ENCODE peak calls at places on chromosomes 7 and 10, in eight cellular contexts. H is transverse colon, P is spleen, M is body of pancreas, X is sigmoid colon, O is heart left ventricle, R is suprapubic skin, Y is Peyer's patch. K is an unnamed sample. For H3K4me1, the result is how much of the 10 kb centered on the place peaks cover.

GRCh38 chr7:69813637-69814240 is 215.5 kb downstream of the AUTS2 start:
- DNase-seq in R (no peak), H (no peak), Y (no peak), O (no peak), X (no peak), P (no peak), M (no peak), K (no peak)

GRCh38 chr10:79146611-79147130 is 77.9 kb downstream of the ZMIZ1 start:
- DNase-seq in P (peak), O (peak), R (peak), M (peak), Y (peak), X (peak), H (peak), K (peak)

GRCh38 chr7:33185786-33186185 is 56.4 kb downstream of the BBS9 start:
- DNase-seq in R (no peak), Y (no peak), P (no peak), O (no peak), H (no peak), M (no peak), X (no peak), K (no peak)

GRCh38 chr7:79622781-79623180 is 169.3 kb upstream of the MAGI2 start:
- DNase-seq in Y (no peak), P (no peak), R (no peak), M (no peak), H (no peak), X (no peak), O (no peak), K (no peak)

GRCh38 chr10:116708877-116709276 is 33.5 kb downstream of the HSPA12A start:
- DNase-seq in M (no peak), H (no peak), Y (no peak), R (no peak), P (no peak), X (no peak), O (no peak), K (no peak)

GRCh38 chr10:6229746-6230145 is 27.0 kb downstream of the PFKFB3 start:
- DNase-seq in R (no peak), O (no peak), Y (no peak), P (peak), X (no peak), H (no peak), M (no peak), K (no peak)

GRCh38 chr10:75016290-75016689 is 95.2 kb upstream of the SAMD8 start:
- DNase-seq in O (no peak), P (no peak), H (no peak), R (no peak), X (no peak), Y (no peak), M (no peak), K (no peak)

GRCh38 chr10:102230861-102231356 is 4.8 kb downstream of the ELOVL3 start:
- DNase-seq in M (peak), R (no peak), X (no peak), Y (peak), H (peak), O (no peak), P (peak), K (peak)

GRCh38 chr10:123149568-123150228 is 1.8 kb downstream of the HMX2 start:
- DNase-seq in X (no peak), P (peak), R (no peak), H (no peak), Y (no peak), M (peak), O (no peak), K (peak)

GRCh38 chr7:155256761-155257481 is 40.8 kb upstream of the INSIG1 start:
- DNase-seq in O (no peak), P (no peak), X (no peak), M (no peak), R (no peak), Y (no peak), H (no peak), K (no peak)

GRCh38 chr10:8418631-8419030 is 364.1 kb downstream of the GATA3 start:
- DNase-seq in X (no peak), M (no peak), Y (no peak), P (no peak), H (no peak), R (no peak), O (no peak), K (no peak)

GRCh38 chr7:52525772-52526341 is 509.6 kb upstream of the POM121L12 start:
- DNase-seq in H (no peak), P (no peak), M (no peak), O (no peak), R (no peak), X (no peak), Y (no peak), K (no peak)

GRCh38 chr10:125034671-125035070 is 92.7 kb downstream of the ZRANB1 start:
- DNase-seq in R (no peak), X (no peak), O (no peak), P (no peak), H (no peak), Y (no peak), M (no peak), K (no peak)

GRCh38 chr7:112063974-112064373 is 142.2 kb downstream of the DOCK4 start:
- DNase-seq in O (no peak), P (no peak), X (no peak), H (no peak), M (no peak), R (no peak), Y (no peak), K (no peak)

GRCh38 chr10:60182691-60183090 is 207.0 kb downstream of the ANK3 start:
- DNase-seq in Y (no peak), M (no peak), O (no peak), X (no peak), H (no peak), P (no peak), R (no peak), K (no peak)

GRCh38 chr10:130409931-130410330 is 273.7 kb downstream of the GLRX3 start:
- DNase-seq in O (no peak), R (no peak), P (no peak), H (no peak), Y (no peak), X (no peak), M (no peak), K (no peak)

GRCh38 chr7:44283381-44284211 is 41.8 kb downstream of the CAMK2B start:
- DNase-seq in M (peak), O (peak), X (peak), P (peak), Y (no peak), R (peak), H (peak), K (no peak)

GRCh38 chr10:128367807-128368206 is 241.6 kb upstream of the MKI67 start:
- DNase-seq in X (no peak), O (no peak), M (no peak), Y (no peak), H (no peak), P (no peak), R (no peak), K (no peak)

GRCh38 chr10:35043796-35044344 is 46.3 kb downstream of the CUL2 start:
- DNase-seq in H (no peak), R (no peak), M (no peak), X (no peak), P (no peak), O (no peak), Y (no peak), K (no peak)

GRCh38 chr7:151429555-151430331 is 10.2 kb downstream of the CRYGN start:
- DNase-seq in Y (peak), H (peak), R (no peak), X (peak), O (no peak), M (peak), P (peak), K (no peak)

GRCh38 chr7:90736316-90736715 is 140.2 kb downstream of the CDK14 start:
- DNase-seq in P (no peak), O (no peak), H (no peak), M (no peak), X (no peak), R (no peak), Y (no peak), K (no peak)
- H3K4me1 ChIP-seq in P (under half), O (under half), H (under half), M (under half), X (under half), R (under half), Y (under half), K (under half)

GRCh38 chr7:10156972-10157371 is 816.7 kb upstream of the PHF14 start:
- DNase-seq in Y (no peak), X (no peak), R (no peak), O (peak), H (no peak), P (no peak), M (no peak), K (no peak)
- TF ChIP-seq POLR2A in Y (no peak), X (no peak), R (no peak), O (no peak), H (no peak), P (no peak), M (no peak), K (no peak)

GRCh38 chr10:71844695-71845094 is 6.4 kb downstream of the PSAP start:
- DNase-seq in O (no peak), H (no peak), R (no peak), P (no peak), Y (no peak), M (no peak), X (no peak), K (no peak)
- H3K27ac ChIP-seq in O (no peak), H (no peak), R (no peak), P (peak), Y (no peak), M (peak), X (no peak), K (peak)

GRCh38 chr10:62635127-62635526 is 169.4 kb upstream of the ADO start:
- DNase-seq in R (no peak), M (no peak), Y (no peak), O (no peak), P (no peak), H (no peak), X (no peak), K (no peak)
- H3K4me1 ChIP-seq in R (under half), M (under half), Y (under half), O (under half), P (under half), H (under half), X (under half), K (under half)

DNA sequence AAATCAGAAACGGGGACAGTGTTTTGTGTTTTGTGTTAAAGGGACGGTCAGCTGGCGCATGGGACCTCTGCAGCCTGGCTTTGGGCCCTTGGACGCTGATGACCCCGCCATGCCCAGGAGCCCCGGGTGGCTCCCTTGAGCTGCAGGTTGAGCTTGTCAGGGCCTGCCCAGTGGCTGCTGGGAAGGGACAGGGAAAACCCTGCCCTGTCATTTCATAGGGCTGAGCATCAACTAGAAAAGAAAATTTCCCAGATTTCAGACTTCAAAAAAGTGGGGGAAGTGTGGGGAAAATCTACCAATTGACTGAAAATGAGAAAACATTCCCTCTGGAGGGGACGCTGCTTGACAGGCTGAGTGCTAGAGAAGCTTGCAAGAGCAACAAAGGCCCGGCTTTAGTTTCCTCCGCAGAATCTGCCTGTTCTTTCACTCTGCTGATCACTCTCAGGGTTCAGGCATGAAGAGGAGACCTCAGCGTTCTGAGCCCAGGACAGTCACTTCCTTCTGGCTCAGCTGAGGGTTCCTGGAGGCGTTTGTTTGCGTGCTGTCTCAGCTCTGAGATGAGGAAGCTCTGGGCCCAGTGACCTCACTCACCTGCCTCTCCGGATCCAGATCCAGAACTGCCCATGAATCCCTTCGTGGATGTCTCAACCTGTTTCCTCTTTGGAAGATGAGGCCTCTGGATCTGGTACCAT is 18.6 kb upstream of the DNAJB6 start:
- DNase-seq in Y (no peak), P (peak), O (no peak), R (no peak), X (no peak), M (no peak), H (peak), K (peak)
- TF ChIP-seq POLR2A in Y (no peak), P (no peak), O (no peak), R (no peak), X (no peak), M (no peak), H (no peak), K (no peak)

GRCh38 chr10:29620112-29620690 is 14.6 kb downstream of the SVIL start:
- DNase-seq in H (no peak), Y (no peak), M (no peak), P (no peak), X (no peak), R (no peak), O (no peak), K (no peak)

GRCh38 chr10:29622382-29622885 is 12.3 kb downstream of the SVIL start:
- DNase-seq in O (no peak), P (no peak), R (no peak), H (no peak), X (no peak), Y (no peak), M (no peak), K (no peak)

GRCh38 chr10:29618341-29619171 is 16.2 kb downstream of the SVIL start:
- DNase-seq in H (peak), Y (no peak), R (no peak), O (no peak), P (no peak), M (peak), X (peak), K (no peak)

GRCh38 chr10:29619273-29619672 is 15.5 kb downstream of the SVIL start:
- DNase-seq in Y (no peak), H (no peak), X (peak), O (no peak), M (no peak), R (no peak), P (no peak), K (no peak)

DNA sequence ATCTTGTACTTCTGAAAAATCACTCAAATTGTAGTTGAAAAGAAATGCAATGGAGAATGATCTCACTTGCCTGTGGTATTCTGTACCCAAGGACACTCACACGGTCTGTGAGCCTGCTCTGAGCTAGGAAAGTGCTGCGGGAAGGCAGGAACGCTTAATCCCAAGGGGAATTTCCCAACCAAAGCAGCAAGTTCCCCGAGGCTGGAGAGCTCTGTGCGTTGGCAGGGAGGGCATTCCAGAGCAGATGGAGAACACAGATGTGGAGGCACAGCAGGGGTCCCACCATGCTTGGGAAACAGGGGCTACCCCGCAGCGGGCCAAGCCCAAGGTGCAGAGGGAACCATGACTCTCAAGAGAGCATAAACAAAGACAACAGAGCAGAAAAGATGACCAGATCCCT is 13.6 kb downstream of the SVIL start:
- DNase-seq in R (peak), P (no peak), O (no peak), Y (no peak), X (peak), M (peak), H (no peak), K (peak)
- H3K27ac ChIP-seq in R (no peak), P (no peak), O (no peak), Y (no peak), X (peak), M (peak), H (peak), K (peak)

GRCh38 chr7:28174442-28174841 is 6.2 kb downstream of the JAZF1 start:
- DNase-seq in O (no peak), R (no peak), X (no peak), H (no peak), M (no peak), Y (no peak), P (no peak), K (no peak)
- H3K4me1 ChIP-seq in O (half or more), R (under half), X (half or more), H (under half), M (under half), Y (under half), P (under half), K (under half)